ENCODE peak calls at places on chromosomes 11 and 22, in five cellular contexts. One of them, this sample, is unnamed.
A peak's percentile ranks its signal among the peaks of the same experiment; 100 is the strongest.

GRCh38 chr11:96026310-96026709 is 102.4 kb upstream of the MTMR2 start:
- DNase-seq in A549: no peak
- DNase-seq in NCI-H524: no peak
- DNase-seq in globus pallidus: no peak
- DNase-seq in NCI-H460: no peak
- DNase-seq in this sample: no peak

GRCh38 chr11:129280027-129280811 is 88.1 kb upstream of the ARHGAP32 start:
- DNase-seq in globus pallidus: no peak
- DNase-seq in A549: no peak
- DNase-seq in NCI-H460: no peak
- DNase-seq in NCI-H524: peak; percentile 7
- DNase-seq in this sample: no peak

GRCh38 chr11:46350695-46351094 is 3.4 kb downstream of the DGKZ start:
- DNase-seq in globus pallidus: no peak
- DNase-seq in NCI-H460: no peak
- DNase-seq in A549: no peak
- DNase-seq in NCI-H524: no peak
- DNase-seq in this sample: no peak

GRCh38 chr22:40628354-40629042 is 8.0 kb downstream of the MRTFA start:
- DNase-seq in A549: no peak
- DNase-seq in globus pallidus: no peak
- DNase-seq in NCI-H460: no peak
- DNase-seq in NCI-H524: no peak
- DNase-seq in this sample: no peak

GRCh38 chr11:72840780-72841179 is 26.6 kb downstream of the ATG16L2 start:
- DNase-seq in globus pallidus: no peak
- DNase-seq in NCI-H460: no peak
- DNase-seq in NCI-H524: no peak
- DNase-seq in A549: no peak
- DNase-seq in this sample: no peak

GRCh38 chr22:49774046-49774445 is 53.6 kb downstream of the BRD1 start:
- DNase-seq in NCI-H460: no peak
- DNase-seq in NCI-H524: no peak
- DNase-seq in globus pallidus: no peak
- DNase-seq in A549: no peak
- DNase-seq in this sample: no peak

GRCh38 chr22:29799217-29799680 is 32.1 kb downstream of the UQCR10 start:
- DNase-seq in NCI-H524: no peak
- DNase-seq in A549: peak; percentile 78
- DNase-seq in globus pallidus: peak; percentile 78
- DNase-seq in NCI-H460: peak; percentile 86
- DNase-seq in this sample: peak; percentile 51

GRCh38 chr11:115765803-115766239 is 261.6 kb upstream of the CADM1 start:
- DNase-seq in NCI-H524: no peak
- DNase-seq in A549: no peak
- DNase-seq in NCI-H460: no peak
- DNase-seq in globus pallidus: no peak
- DNase-seq in this sample: no peak

GRCh38 chr11:6362868-6363678 is 27.2 kb upstream of the SMPD1 start:
- DNase-seq in NCI-H524: peak; percentile 63
- DNase-seq in NCI-H460: peak; percentile 63
- DNase-seq in globus pallidus: peak; percentile 64
- DNase-seq in A549: peak; percentile 82
- DNase-seq in this sample: no peak

GRCh38 chr11:32052218-32052617 is 38.7 kb upstream of the RCN1 start:
- DNase-seq in globus pallidus: peak; percentile 37
- DNase-seq in NCI-H524: peak; percentile 42
- DNase-seq in NCI-H460: peak; percentile 46
- DNase-seq in A549: peak; percentile 51
- DNase-seq in this sample: peak; percentile 41

This sample was measured in glomerular endothelial cell.